ENCODE peak calls at places on chromosomes 5 and 9, in five cellular contexts. S, Q, Z, B and J are unnamed samples.

GRCh38 chr9:94911211-94911610 is 184.7 kb downstream of the AOPEP start:
- DNase-seq in B (no peak), Q (no peak), Z (no peak), S (no peak), J (no peak)

GRCh38 chr5:32302822-32303754 is 9.7 kb downstream of the MTMR12 start:
- DNase-seq in Q (no peak), Z (no peak), B (no peak), S (no peak), J (no peak)

GRCh38 chr5:154331267-154331666 is 114.5 kb upstream of the SAP30L start:
- DNase-seq in S (no peak), Z (no peak), Q (no peak), B (no peak), J (no peak)

GRCh38 chr9:61673664-61674381 is 484.0 kb downstream of the SPATA31A7 start:
- DNase-seq in Q (no peak), B (no peak), Z (no peak), S (no peak), J (peak)

GRCh38 chr9:112404367-112404979 is 24.6 kb downstream of the HSDL2 start:
- DNase-seq in Q (no peak), Z (no peak), S (no peak), B (no peak), J (no peak)

GRCh38 chr9:84788803-84789462 is 119.4 kb downstream of the NTRK2 start:
- DNase-seq in Z (no peak), B (no peak), S (no peak), Q (no peak), J (no peak)

GRCh38 chr5:53031695-53032096 is 42.5 kb downstream of the ITGA2 start:
- DNase-seq in S (no peak), Z (peak), Q (no peak), B (no peak), J (no peak)

GRCh38 chr9:71629816-71630215 is 138.5 kb downstream of the CEMIP2 start:
- DNase-seq in S (no peak), Q (no peak), B (no peak), Z (no peak), J (no peak)

GRCh38 chr5:135443329-135443960 is 3.7 kb downstream of the DCANP1 start:
- DNase-seq in S (no peak), Q (peak), B (no peak), Z (no peak), J (no peak)

GRCh38 chr5:151243564-151243963 is 9.4 kb upstream of the GM2A start:
- DNase-seq in Q (no peak), Z (no peak), B (no peak), S (no peak), J (no peak)

GRCh38 chr5:147348046-147348445 is 113.2 kb downstream of the STK32A start:
- DNase-seq in S (no peak), Z (peak), B (no peak), Q (no peak), J (no peak)

GRCh38 chr9:115593587-115594091 is 475.7 kb upstream of the TNC start:
- DNase-seq in Z (no peak), Q (peak), B (no peak), S (peak), J (peak)

GRCh38 chr5:164345173-164345572 is 839.8 kb downstream of the MAT2B start:
- DNase-seq in S (no peak), B (peak), Z (peak), Q (no peak), J (no peak)

GRCh38 chr9:131559416-131560000 is 14.2 kb downstream of the PRRT1B start:
- DNase-seq in S (no peak), Z (no peak), B (no peak), Q (no peak), J (no peak)

GRCh38 chr9:116389546-116390305 is 236.1 kb downstream of the PAPPA start:
- DNase-seq in B (no peak), S (no peak), Z (no peak), Q (no peak), J (no peak)

GRCh38 chr5:87300744-87301143 is 33.1 kb downstream of the RASA1 start:
- DNase-seq in Z (peak), S (no peak), Q (no peak), B (no peak), J (no peak)

GRCh38 chr5:668299-668995 is 24.7 kb downstream of the TPPP start:
- DNase-seq in Z (no peak), Q (no peak), S (no peak), B (no peak), J (no peak)

GRCh38 chr9:137007060-137007815 is 10.9 kb upstream of the CLIC3 start:
- DNase-seq in Z (no peak), Q (peak), B (no peak), S (no peak), J (no peak)

GRCh38 chr9:126499005-126499910 is 114.5 kb upstream of the LMX1B start:
- DNase-seq in Z (no peak), B (no peak), S (peak), Q (peak), J (peak)

GRCh38 chr5:124986170-124986569 is 239.7 kb upstream of the ZNF608 start:
- DNase-seq in Q (no peak), Z (no peak), B (no peak), S (no peak), J (no peak)

GRCh38 chr5:4518924-4519660 is 621.0 kb upstream of the ADAMTS16 start:
- DNase-seq in S (no peak), B (no peak), Q (no peak), Z (no peak), J (no peak)

GRCh38 chr5:760363-761205 is 23.9 kb downstream of the ZDHHC11B start:
- DNase-seq in S (no peak), B (no peak), Q (no peak), Z (no peak), J (peak)

GRCh38 chr9:128702949-128703615 is 779 bp downstream of the PKN3 start:
- DNase-seq in Q (no peak), S (peak), Z (no peak), B (no peak), J (peak)

GRCh38 chr5:80853413-80853812 is 106.8 kb upstream of the RASGRF2 start:
- DNase-seq in S (no peak), Q (no peak), Z (no peak), B (no peak), J (no peak)